ENCODE peak calls at places on chromosomes 3 and 15, in nine cellular contexts. B, V, T, N, K, R, P, O and S are unnamed samples.

GRCh38 chr3:11776346-11776745 is 70.3 kb downstream of the TAMM41 start:
- DNase-seq in B (no peak), V (no peak), T (no peak), N (no peak), K (no peak), R (no peak), P (no peak), O (no peak), S (no peak)

GRCh38 chr3:170689218-170689874 is 103.5 kb upstream of the SLC7A14 start:
- DNase-seq in B (peak; percentile 88), V (no peak), T (peak; percentile 64), N (no peak), K (peak; percentile 97), R (no peak), P (peak; percentile 4), O (no peak), S (no peak)

GRCh38 chr15:63495343-63495742 is 9.1 kb upstream of the USP3 start:
- DNase-seq in B (no peak), V (no peak), T (no peak), N (no peak), K (no peak), R (no peak), P (no peak), O (no peak), S (no peak)

GRCh38 chr15:96068897-96069296 is 261.6 kb upstream of the NR2F2 start:
- DNase-seq in B (no peak), V (no peak), T (no peak), N (no peak), K (no peak), R (no peak), P (no peak), O (no peak), S (no peak)

GRCh38 chr15:58070801-58071418 is 5.4 kb upstream of the ALDH1A2 start:
- DNase-seq in B (peak; percentile 43), V (no peak), T (peak; percentile 69), N (peak; percentile 75), K (peak; percentile 48), R (peak; percentile 71), P (peak; percentile 74), O (peak; percentile 71), S (no peak)

GRCh38 chr3:175732053-175732452 is 872.9 kb downstream of the NAALADL2 start:
- DNase-seq in B (no peak), V (no peak), T (no peak), N (no peak), K (peak; percentile 21), R (no peak), P (no peak), O (no peak), S (no peak)

GRCh38 chr3:197029511-197030167 is at the start of gene MELTF:
- DNase-seq in B (peak; percentile 71), V (peak; percentile 53), T (peak; percentile 82), N (peak; percentile 93), K (peak; percentile 44), R (peak; percentile 87), P (peak; percentile 86), O (no peak), S (peak; percentile 94)

GRCh38 chr3:78086150-78086549 is 1046.3 kb downstream of the ROBO2 start:
- DNase-seq in B (peak; percentile 31), V (no peak), T (no peak), N (no peak), K (no peak), R (no peak), P (no peak), O (no peak), S (no peak)

GRCh38 chr3:67154429-67154828 is 156.3 kb downstream of the KBTBD8 start:
- DNase-seq in B (no peak), V (no peak), T (no peak), N (peak; percentile 44), K (no peak), R (no peak), P (no peak), O (no peak), S (no peak)

GRCh38 chr15:22263738-22264137 is 183.4 kb downstream of the OR4M2 start:
- DNase-seq in B (no peak), V (no peak), T (peak; percentile 12), N (no peak), K (no peak), R (no peak), P (no peak), O (no peak), S (no peak)

GRCh38 chr3:43629741-43630140 is 7.9 kb upstream of the ANO10 start:
- DNase-seq in B (peak; percentile 67), V (no peak), T (no peak), N (no peak), K (peak; percentile 18), R (no peak), P (no peak), O (no peak), S (no peak)

GRCh38 chr3:24475945-24476344 is 18.7 kb downstream of the THRB start:
- DNase-seq in B (no peak), V (no peak), T (no peak), N (no peak), K (no peak), R (no peak), P (no peak), O (no peak), S (no peak)

GRCh38 chr3:151383111-151383510 is 1.4 kb downstream of the P2RY12 start:
- DNase-seq in B (no peak), V (no peak), T (no peak), N (no peak), K (no peak), R (no peak), P (no peak), O (no peak), S (no peak)

GRCh38 chr15:73331501-73331900 is 37.3 kb downstream of the HCN4 start:
- DNase-seq in B (no peak), V (no peak), T (no peak), N (no peak), K (no peak), R (no peak), P (no peak), O (no peak), S (no peak)

GRCh38 chr3:144018776-144019175 is 47.2 kb downstream of the DIPK2A start:
- DNase-seq in B (peak; percentile 94), V (no peak), T (peak; percentile 44), N (no peak), K (no peak), R (no peak), P (no peak), O (no peak), S (no peak)

GRCh38 chr3:164806188-164806587 is 272.1 kb downstream of the SI start:
- DNase-seq in B (no peak), V (no peak), T (no peak), N (no peak), K (no peak), R (no peak), P (no peak), O (no peak), S (no peak)

GRCh38 chr15:71303977-71304376 is 188.7 kb downstream of the THSD4 start:
- DNase-seq in B (no peak), V (no peak), T (no peak), N (no peak), K (no peak), R (no peak), P (no peak), O (no peak), S (no peak)

GRCh38 chr3:191148131-191148530 is 50.9 kb upstream of the OSTN start:
- DNase-seq in B (no peak), V (no peak), T (peak; percentile 13), N (no peak), K (no peak), R (no peak), P (no peak), O (no peak), S (no peak)

GRCh38 chr3:186798239-186798638 is 8.0 kb downstream of the RFC4 start:
- DNase-seq in B (no peak), V (no peak), T (no peak), N (no peak), K (no peak), R (no peak), P (no peak), O (no peak), S (no peak)

GRCh38 chr3:59341441-59341840 is 291.6 kb upstream of the CFAP20DC start:
- DNase-seq in B (no peak), V (no peak), T (no peak), N (no peak), K (peak; percentile 68), R (no peak), P (no peak), O (no peak), S (no peak)

GRCh38 chr3:10242182-10243065 is 5.8 kb upstream of the TATDN2 start:
- DNase-seq in B (peak; percentile 54), V (no peak), T (no peak), N (no peak), K (no peak), R (no peak), P (no peak), O (no peak), S (no peak)